ENCODE peak calls at places on chromosomes 4 and X, in four cellular contexts. One of them, this sample, is unnamed.

GRCh38 chrX:16250296-16250695 is 83.0 kb downstream of the MAGEB17 start:
- DNase-seq in tibial artery: no peak
- DNase-seq in brain microvascular endothelial cell: peak
- DNase-seq in H9: no peak
- DNase-seq in this sample: no peak

GRCh38 chr4:13546374-13546854 is 2.1 kb upstream of the NKX3-2 start:
- DNase-seq in tibial artery: no peak
- DNase-seq in brain microvascular endothelial cell: no peak
- DNase-seq in H9: no peak
- DNase-seq in this sample: no peak

GRCh38 chr4:71288875-71289274 is 49.9 kb upstream of the SLC4A4 start:
- DNase-seq in tibial artery: no peak
- DNase-seq in brain microvascular endothelial cell: no peak
- DNase-seq in H9: no peak
- DNase-seq in this sample: no peak

GRCh38 chrX:1398431-1399340 is 6.8 kb upstream of the SLC25A6 start:
- DNase-seq in tibial artery: peak
- DNase-seq in brain microvascular endothelial cell: no peak
- DNase-seq in H9: no peak
- DNase-seq in this sample: no peak

GRCh38 chrX:81261576-81261975 is 59.7 kb downstream of the SH3BGRL start:
- DNase-seq in tibial artery: no peak
- DNase-seq in brain microvascular endothelial cell: peak
- DNase-seq in H9: no peak
- DNase-seq in this sample: no peak

GRCh38 chr4:80016506-80016905 is 56.5 kb downstream of the ANTXR2 start:
- DNase-seq in tibial artery: no peak
- DNase-seq in brain microvascular endothelial cell: peak
- DNase-seq in H9: no peak
- DNase-seq in this sample: no peak

GRCh38 chr4:152959080-152959479 is 23.0 kb downstream of the FHDC1 start:
- DNase-seq in tibial artery: no peak
- DNase-seq in brain microvascular endothelial cell: no peak
- DNase-seq in H9: no peak
- DNase-seq in this sample: no peak

GRCh38 chrX:40539214-40540142 is 41.3 kb upstream of the ATP6AP2 start:
- DNase-seq in tibial artery: peak
- DNase-seq in brain microvascular endothelial cell: peak
- DNase-seq in H9: peak
- DNase-seq in this sample: no peak

GRCh38 chrX:39900788-39901170 is 197.0 kb downstream of the BCOR start:
- DNase-seq in tibial artery: no peak
- DNase-seq in brain microvascular endothelial cell: no peak
- DNase-seq in H9: no peak
- DNase-seq in this sample: no peak

GRCh38 chr4:82705169-82705568 is 93.4 kb downstream of the SCD5 start:
- DNase-seq in tibial artery: no peak
- DNase-seq in brain microvascular endothelial cell: no peak
- DNase-seq in H9: no peak
- DNase-seq in this sample: no peak

GRCh38 chr4:81722229-81722900 is 250.7 kb upstream of the RASGEF1B start:
- DNase-seq in tibial artery: no peak
- DNase-seq in brain microvascular endothelial cell: no peak
- DNase-seq in H9: no peak
- DNase-seq in this sample: no peak

GRCh38 chr4:184347251-184348239 is 126.8 kb downstream of the IRF2 start:
- DNase-seq in tibial artery: no peak
- DNase-seq in brain microvascular endothelial cell: peak
- DNase-seq in H9: peak
- DNase-seq in this sample: no peak

GRCh38 chrX:17374619-17375360 is at the start of gene NHS:
- DNase-seq in tibial artery: peak
- DNase-seq in brain microvascular endothelial cell: peak
- DNase-seq in H9: peak
- DNase-seq in this sample: peak

GRCh38 chrX:53280703-53281320 is 572 bp downstream of the IQSEC2 start:
- DNase-seq in tibial artery: peak
- DNase-seq in brain microvascular endothelial cell: peak
- DNase-seq in H9: no peak
- DNase-seq in this sample: no peak

GRCh38 chr4:120432451-120432850 is 365.8 kb upstream of the MAD2L1 start:
- DNase-seq in tibial artery: no peak
- DNase-seq in brain microvascular endothelial cell: no peak
- DNase-seq in H9: no peak
- DNase-seq in this sample: no peak

GRCh38 chr4:3269105-3269927 is 20.4 kb downstream of the MSANTD1 start:
- DNase-seq in tibial artery: no peak
- DNase-seq in brain microvascular endothelial cell: no peak
- DNase-seq in H9: no peak
- DNase-seq in this sample: peak

GRCh38 chrX:81202413-81202794 is 502 bp downstream of the SH3BGRL start:
- DNase-seq in tibial artery: no peak
- DNase-seq in brain microvascular endothelial cell: peak
- DNase-seq in H9: no peak
- DNase-seq in this sample: no peak

GRCh38 chrX:16445166-16445752 is 204.7 kb upstream of the S100G start:
- DNase-seq in tibial artery: no peak
- DNase-seq in brain microvascular endothelial cell: peak
- DNase-seq in H9: peak
- DNase-seq in this sample: no peak

GRCh38 chr4:151389316-151389715 is 19.7 kb upstream of the FHIP1A start:
- DNase-seq in tibial artery: no peak
- DNase-seq in brain microvascular endothelial cell: no peak
- DNase-seq in H9: no peak
- DNase-seq in this sample: no peak

GRCh38 chrX:33336783-33337182 is 125.4 kb upstream of the DMD start:
- DNase-seq in tibial artery: no peak
- DNase-seq in brain microvascular endothelial cell: peak
- DNase-seq in H9: peak
- DNase-seq in this sample: no peak

GRCh38 chr4:11732155-11732554 is 303.5 kb upstream of the HS3ST1 start:
- DNase-seq in tibial artery: no peak
- DNase-seq in brain microvascular endothelial cell: no peak
- DNase-seq in H9: no peak
- DNase-seq in this sample: no peak

GRCh38 chr4:179867300-179867878 is 2375.8 kb upstream of the TENM3 start:
- DNase-seq in tibial artery: no peak
- DNase-seq in brain microvascular endothelial cell: peak
- DNase-seq in H9: peak
- DNase-seq in this sample: no peak

GRCh38 chr4:188021548-188022249 is 26.1 kb downstream of the ZFP42 start:
- DNase-seq in tibial artery: no peak
- DNase-seq in brain microvascular endothelial cell: no peak
- DNase-seq in H9: no peak
- DNase-seq in this sample: no peak

GRCh38 chr4:125316781-125317525 is 2.2 kb downstream of the FAT4 start:
- DNase-seq in tibial artery: peak
- DNase-seq in brain microvascular endothelial cell: peak
- DNase-seq in H9: peak
- DNase-seq in this sample: peak

GRCh38 chr4:7187691-7188090 is 4.6 kb upstream of the SORCS2 start:
- DNase-seq in tibial artery: peak
- DNase-seq in brain microvascular endothelial cell: no peak
- DNase-seq in H9: no peak
- DNase-seq in this sample: no peak

GRCh38 chrX:11427082-11428033 is 134.1 kb downstream of the AMELX start:
- DNase-seq in tibial artery: peak
- DNase-seq in brain microvascular endothelial cell: no peak
- DNase-seq in H9: peak
- DNase-seq in this sample: no peak

GRCh38 chr4:140135529-140136021 is 18.4 kb downstream of the MAML3 start:
- DNase-seq in tibial artery: no peak
- DNase-seq in brain microvascular endothelial cell: no peak
- DNase-seq in H9: no peak
- DNase-seq in this sample: no peak

GRCh38 chr4:174349156-174349555 is 65.4 kb downstream of the CEP44 start:
- DNase-seq in tibial artery: no peak
- DNase-seq in brain microvascular endothelial cell: no peak
- DNase-seq in H9: no peak
- DNase-seq in this sample: no peak

GRCh38 chr4:82360298-82361177 is 13.3 kb downstream of the HNRNPD start:
- DNase-seq in tibial artery: no peak
- DNase-seq in brain microvascular endothelial cell: no peak
- DNase-seq in H9: no peak
- DNase-seq in this sample: peak

GRCh38 chrX:48835524-48836329 is at the start of gene PCSK1N:
- DNase-seq in tibial artery: no peak
- DNase-seq in brain microvascular endothelial cell: no peak
- DNase-seq in H9: peak
- DNase-seq in this sample: no peak

GRCh38 chrX:28022371-28022770 is 41.1 kb upstream of the DCAF8L1 start:
- DNase-seq in tibial artery: no peak
- DNase-seq in brain microvascular endothelial cell: no peak
- DNase-seq in H9: no peak
- DNase-seq in this sample: no peak

GRCh38 chrX:105136786-105137185 is 83.7 kb downstream of the TEX13A start:
- DNase-seq in tibial artery: no peak
- DNase-seq in brain microvascular endothelial cell: no peak
- DNase-seq in H9: no peak
- DNase-seq in this sample: no peak

GRCh38 chrX:140709421-140709846 is at the start of gene LINC00632:
- DNase-seq in tibial artery: no peak
- DNase-seq in brain microvascular endothelial cell: no peak
- DNase-seq in H9: no peak
- DNase-seq in this sample: no peak

GRCh38 chrX:119989905-119990408 is 46.4 kb upstream of the NKAP start:
- DNase-seq in tibial artery: no peak
- DNase-seq in brain microvascular endothelial cell: no peak
- DNase-seq in H9: peak
- DNase-seq in this sample: no peak

GRCh38 chr4:74258949-74259348 is 49.3 kb upstream of the EPGN start:
- DNase-seq in tibial artery: no peak
- DNase-seq in brain microvascular endothelial cell: peak
- DNase-seq in H9: no peak
- DNase-seq in this sample: no peak

GRCh38 chr4:153228512-153229145 is 24.4 kb downstream of the TRIM2 start:
- DNase-seq in tibial artery: no peak
- DNase-seq in brain microvascular endothelial cell: no peak
- DNase-seq in H9: no peak
- DNase-seq in this sample: no peak

This sample was measured in SJSA1.